ENCODE peak calls at places on chromosomes 6 and 20, in ten cellular contexts. One of them, this sample, is unnamed.

GRCh38 chr6:158707120-158707519 is 57.3 kb downstream of the SYTL3 start:
- DNase-seq in ovary: no peak
- DNase-seq in stimulated activated CD4-positive, alpha-beta T cell treated with anti-CD3 and anti-CD28 coated beads, Interleukin-4, amount 100 ng/mL, for 48 hours: no peak
- DNase-seq in pancreas: no peak
- DNase-seq in amniotic stem cell: peak; percentile 29
- DNase-seq in A673: no peak
- DNase-seq in caudate nucleus: no peak
- DNase-seq in stimulated activated CD8-positive, alpha-beta memory T cell treated with anti-CD3 and anti-CD28 coated beads, Interleukin-7, amount 100 ng/mL, for 1 hour: no peak
- DNase-seq in HCEC 1CT: peak; percentile 41
- DNase-seq in IMR-90: peak; percentile 56
- DNase-seq in this sample: no peak

GRCh38 chr20:22523499-22524392 is 60.6 kb downstream of the FOXA2 start:
- DNase-seq in HCEC 1CT: no peak
- DNase-seq in ovary: no peak
- DNase-seq in stimulated activated CD4-positive, alpha-beta T cell treated with anti-CD3 and anti-CD28 coated beads, Interleukin-4, amount 100 ng/mL, for 48 hours: no peak
- DNase-seq in caudate nucleus: no peak
- DNase-seq in stimulated activated CD8-positive, alpha-beta memory T cell treated with anti-CD3 and anti-CD28 coated beads, Interleukin-7, amount 100 ng/mL, for 1 hour: no peak
- DNase-seq in A673: no peak
- DNase-seq in pancreas: no peak
- DNase-seq in amniotic stem cell: no peak
- DNase-seq in IMR-90: no peak
- DNase-seq in this sample: no peak

GRCh38 chr6:3337521-3338350 is 79.0 kb downstream of the PSMG4 start:
- DNase-seq in amniotic stem cell: no peak
- DNase-seq in stimulated activated CD8-positive, alpha-beta memory T cell treated with anti-CD3 and anti-CD28 coated beads, Interleukin-7, amount 100 ng/mL, for 1 hour: no peak
- DNase-seq in stimulated activated CD4-positive, alpha-beta T cell treated with anti-CD3 and anti-CD28 coated beads, Interleukin-4, amount 100 ng/mL, for 48 hours: no peak
- DNase-seq in caudate nucleus: no peak
- DNase-seq in IMR-90: peak; percentile 56
- DNase-seq in A673: peak; percentile 80
- DNase-seq in ovary: no peak
- DNase-seq in HCEC 1CT: no peak
- DNase-seq in pancreas: no peak
- DNase-seq in this sample: no peak

GRCh38 chr20:5088688-5089087 is 31.1 kb downstream of the PCNA start:
- DNase-seq in amniotic stem cell: no peak
- DNase-seq in pancreas: no peak
- DNase-seq in stimulated activated CD8-positive, alpha-beta memory T cell treated with anti-CD3 and anti-CD28 coated beads, Interleukin-7, amount 100 ng/mL, for 1 hour: no peak
- DNase-seq in caudate nucleus: no peak
- DNase-seq in HCEC 1CT: no peak
- DNase-seq in ovary: no peak
- DNase-seq in IMR-90: no peak
- DNase-seq in stimulated activated CD4-positive, alpha-beta T cell treated with anti-CD3 and anti-CD28 coated beads, Interleukin-4, amount 100 ng/mL, for 48 hours: no peak
- DNase-seq in A673: no peak
- DNase-seq in this sample: no peak

GRCh38 chr6:26006086-26006939 is 43.7 kb downstream of the TRIM38 start:
- DNase-seq in HCEC 1CT: no peak
- DNase-seq in stimulated activated CD4-positive, alpha-beta T cell treated with anti-CD3 and anti-CD28 coated beads, Interleukin-4, amount 100 ng/mL, for 48 hours: no peak
- DNase-seq in A673: no peak
- DNase-seq in pancreas: no peak
- DNase-seq in caudate nucleus: no peak
- DNase-seq in IMR-90: no peak
- DNase-seq in amniotic stem cell: no peak
- DNase-seq in ovary: no peak
- DNase-seq in stimulated activated CD8-positive, alpha-beta memory T cell treated with anti-CD3 and anti-CD28 coated beads, Interleukin-7, amount 100 ng/mL, for 1 hour: no peak
- DNase-seq in this sample: no peak

GRCh38 chr20:34980543-34981213 is 25.0 kb downstream of the MYH7B start:
- DNase-seq in IMR-90: peak; percentile 22
- DNase-seq in A673: peak; percentile 18
- DNase-seq in stimulated activated CD8-positive, alpha-beta memory T cell treated with anti-CD3 and anti-CD28 coated beads, Interleukin-7, amount 100 ng/mL, for 1 hour: no peak
- DNase-seq in ovary: no peak
- DNase-seq in HCEC 1CT: peak; percentile 14
- DNase-seq in amniotic stem cell: no peak
- DNase-seq in pancreas: no peak
- DNase-seq in caudate nucleus: no peak
- DNase-seq in stimulated activated CD4-positive, alpha-beta T cell treated with anti-CD3 and anti-CD28 coated beads, Interleukin-4, amount 100 ng/mL, for 48 hours: no peak
- DNase-seq in this sample: no peak

GRCh38 chr6:155088856-155089255 is 93.7 kb downstream of the TIAM2 start:
- DNase-seq in stimulated activated CD8-positive, alpha-beta memory T cell treated with anti-CD3 and anti-CD28 coated beads, Interleukin-7, amount 100 ng/mL, for 1 hour: no peak
- DNase-seq in stimulated activated CD4-positive, alpha-beta T cell treated with anti-CD3 and anti-CD28 coated beads, Interleukin-4, amount 100 ng/mL, for 48 hours: no peak
- DNase-seq in pancreas: no peak
- DNase-seq in HCEC 1CT: no peak
- DNase-seq in amniotic stem cell: no peak
- DNase-seq in caudate nucleus: no peak
- DNase-seq in IMR-90: no peak
- DNase-seq in ovary: no peak
- DNase-seq in A673: no peak
- DNase-seq in this sample: no peak

GRCh38 chr20:48919882-48920526 is 1.5 kb upstream of the ARFGEF2 start:
- DNase-seq in stimulated activated CD4-positive, alpha-beta T cell treated with anti-CD3 and anti-CD28 coated beads, Interleukin-4, amount 100 ng/mL, for 48 hours: no peak
- DNase-seq in A673: no peak
- DNase-seq in HCEC 1CT: no peak
- DNase-seq in caudate nucleus: no peak
- DNase-seq in stimulated activated CD8-positive, alpha-beta memory T cell treated with anti-CD3 and anti-CD28 coated beads, Interleukin-7, amount 100 ng/mL, for 1 hour: no peak
- DNase-seq in pancreas: no peak
- DNase-seq in ovary: no peak
- DNase-seq in IMR-90: no peak
- DNase-seq in amniotic stem cell: no peak
- DNase-seq in this sample: no peak

GRCh38 chr6:20744911-20745557 is 210.8 kb downstream of the CDKAL1 start:
- DNase-seq in amniotic stem cell: no peak
- DNase-seq in A673: no peak
- DNase-seq in stimulated activated CD8-positive, alpha-beta memory T cell treated with anti-CD3 and anti-CD28 coated beads, Interleukin-7, amount 100 ng/mL, for 1 hour: no peak
- DNase-seq in stimulated activated CD4-positive, alpha-beta T cell treated with anti-CD3 and anti-CD28 coated beads, Interleukin-4, amount 100 ng/mL, for 48 hours: no peak
- DNase-seq in HCEC 1CT: no peak
- DNase-seq in pancreas: no peak
- DNase-seq in caudate nucleus: no peak
- DNase-seq in IMR-90: no peak
- DNase-seq in ovary: no peak
- DNase-seq in this sample: no peak

GRCh38 chr6:121523628-121524027 is 88.2 kb downstream of the GJA1 start:
- DNase-seq in amniotic stem cell: no peak
- DNase-seq in A673: no peak
- DNase-seq in ovary: no peak
- DNase-seq in HCEC 1CT: no peak
- DNase-seq in IMR-90: peak; percentile 14
- DNase-seq in stimulated activated CD4-positive, alpha-beta T cell treated with anti-CD3 and anti-CD28 coated beads, Interleukin-4, amount 100 ng/mL, for 48 hours: no peak
- DNase-seq in stimulated activated CD8-positive, alpha-beta memory T cell treated with anti-CD3 and anti-CD28 coated beads, Interleukin-7, amount 100 ng/mL, for 1 hour: no peak
- DNase-seq in caudate nucleus: no peak
- DNase-seq in pancreas: no peak
- DNase-seq in this sample: no peak

GRCh38 chr20:39839406-39840119 is 849.5 kb downstream of the MAFB start:
- DNase-seq in caudate nucleus: no peak
- DNase-seq in IMR-90: no peak
- DNase-seq in amniotic stem cell: no peak
- DNase-seq in ovary: no peak
- DNase-seq in HCEC 1CT: no peak
- DNase-seq in A673: no peak
- DNase-seq in pancreas: no peak
- DNase-seq in stimulated activated CD8-positive, alpha-beta memory T cell treated with anti-CD3 and anti-CD28 coated beads, Interleukin-7, amount 100 ng/mL, for 1 hour: no peak
- DNase-seq in stimulated activated CD4-positive, alpha-beta T cell treated with anti-CD3 and anti-CD28 coated beads, Interleukin-4, amount 100 ng/mL, for 48 hours: no peak
- DNase-seq in this sample: no peak

This sample was measured in psoas muscle.